ENCODE peak calls at places on chromosomes 12 and 14, in ten cellular contexts. One of them, this sample, is unnamed.

GRCh38 chr12:60830381-60830780 is 1234.6 kb downstream of the SLC16A7 start:
- DNase-seq in GM12891: no peak
- DNase-seq in ovary: no peak
- DNase-seq in stomach: no peak
- DNase-seq in gastrocnemius medialis: no peak
- DNase-seq in adrenal gland: no peak
- DNase-seq in erythroblast: no peak
- DNase-seq in lower leg skin: no peak
- DNase-seq in IMR-90: peak
- DNase-seq in A549: no peak
- DNase-seq in this sample: no peak

GRCh38 chr14:43793579-43793978 is 713.5 kb downstream of the FSCB start:
- DNase-seq in A549: no peak
- DNase-seq in erythroblast: no peak
- DNase-seq in GM12891: no peak
- DNase-seq in adrenal gland: no peak
- DNase-seq in stomach: no peak
- DNase-seq in gastrocnemius medialis: no peak
- DNase-seq in IMR-90: no peak
- DNase-seq in lower leg skin: no peak
- DNase-seq in ovary: no peak
- DNase-seq in this sample: no peak

GRCh38 chr14:72603639-72604038 is 290.3 kb downstream of the DPF3 start:
- DNase-seq in A549: no peak
- DNase-seq in ovary: no peak
- DNase-seq in GM12891: no peak
- DNase-seq in gastrocnemius medialis: no peak
- DNase-seq in adrenal gland: no peak
- DNase-seq in lower leg skin: peak
- DNase-seq in stomach: no peak
- DNase-seq in erythroblast: no peak
- DNase-seq in IMR-90: no peak
- DNase-seq in this sample: no peak

GRCh38 chr12:51323317-51323960 is 535 bp downstream of the BIN2 start:
- DNase-seq in GM12891: no peak
- DNase-seq in erythroblast: peak
- DNase-seq in lower leg skin: no peak
- DNase-seq in A549: no peak
- DNase-seq in gastrocnemius medialis: no peak
- DNase-seq in stomach: no peak
- DNase-seq in adrenal gland: no peak
- DNase-seq in IMR-90: no peak
- DNase-seq in ovary: no peak
- DNase-seq in this sample: no peak

GRCh38 chr12:14910090-14910915 is 24.6 kb upstream of the MGP start:
- DNase-seq in GM12891: no peak
- DNase-seq in IMR-90: peak
- DNase-seq in lower leg skin: no peak
- DNase-seq in stomach: no peak
- DNase-seq in adrenal gland: no peak
- DNase-seq in gastrocnemius medialis: no peak
- DNase-seq in A549: no peak
- DNase-seq in ovary: no peak
- DNase-seq in erythroblast: no peak
- DNase-seq in this sample: no peak

GRCh38 chr12:114746297-114747074 is 62.5 kb upstream of the TBX3 start:
- DNase-seq in gastrocnemius medialis: no peak
- DNase-seq in IMR-90: peak
- DNase-seq in stomach: no peak
- DNase-seq in lower leg skin: no peak
- DNase-seq in ovary: peak
- DNase-seq in erythroblast: no peak
- DNase-seq in GM12891: no peak
- DNase-seq in adrenal gland: no peak
- DNase-seq in A549: no peak
- DNase-seq in this sample: peak

GRCh38 chr12:104733717-104734175 is 224.3 kb downstream of the SLC41A2 start:
- DNase-seq in A549: peak
- DNase-seq in GM12891: no peak
- DNase-seq in IMR-90: no peak
- DNase-seq in erythroblast: peak
- DNase-seq in lower leg skin: no peak
- DNase-seq in adrenal gland: no peak
- DNase-seq in ovary: no peak
- DNase-seq in gastrocnemius medialis: no peak
- DNase-seq in stomach: no peak
- DNase-seq in this sample: no peak

GRCh38 chr14:44339256-44339655 is 167.8 kb downstream of the FSCB start:
- DNase-seq in erythroblast: no peak
- DNase-seq in gastrocnemius medialis: no peak
- DNase-seq in stomach: no peak
- DNase-seq in GM12891: no peak
- DNase-seq in adrenal gland: no peak
- DNase-seq in lower leg skin: no peak
- DNase-seq in ovary: no peak
- DNase-seq in A549: no peak
- DNase-seq in IMR-90: peak
- DNase-seq in this sample: no peak

GRCh38 chr12:4664111-4664510 is 15.2 kb downstream of the NDUFA9 start:
- DNase-seq in stomach: no peak
- DNase-seq in erythroblast: peak
- DNase-seq in ovary: no peak
- DNase-seq in adrenal gland: no peak
- DNase-seq in lower leg skin: no peak
- DNase-seq in A549: no peak
- DNase-seq in IMR-90: peak
- DNase-seq in GM12891: no peak
- DNase-seq in gastrocnemius medialis: no peak
- DNase-seq in this sample: no peak

GRCh38 chr12:120115066-120115465 is 1.5 kb downstream of the RAB35 start:
- DNase-seq in gastrocnemius medialis: no peak
- DNase-seq in lower leg skin: no peak
- DNase-seq in ovary: no peak
- DNase-seq in IMR-90: no peak
- DNase-seq in GM12891: no peak
- DNase-seq in A549: no peak
- DNase-seq in adrenal gland: no peak
- DNase-seq in erythroblast: no peak
- DNase-seq in stomach: no peak
- DNase-seq in this sample: no peak

GRCh38 chr12:120106151-120106550 is 10.4 kb downstream of the RAB35 start:
- DNase-seq in adrenal gland: no peak
- DNase-seq in IMR-90: no peak
- DNase-seq in stomach: no peak
- DNase-seq in lower leg skin: no peak
- DNase-seq in gastrocnemius medialis: no peak
- DNase-seq in erythroblast: no peak
- DNase-seq in GM12891: no peak
- DNase-seq in A549: no peak
- DNase-seq in ovary: no peak
- DNase-seq in this sample: no peak

GRCh38 chr12:120109570-120110267 is 6.8 kb downstream of the RAB35 start:
- DNase-seq in lower leg skin: no peak
- DNase-seq in A549: no peak
- DNase-seq in ovary: no peak
- DNase-seq in IMR-90: no peak
- DNase-seq in stomach: no peak
- DNase-seq in erythroblast: no peak
- DNase-seq in adrenal gland: no peak
- DNase-seq in gastrocnemius medialis: no peak
- DNase-seq in GM12891: no peak
- DNase-seq in this sample: no peak

GRCh38 chr12:120115692-120116442 is 686 bp downstream of the RAB35 start:
- DNase-seq in GM12891: no peak
- DNase-seq in stomach: no peak
- DNase-seq in A549: peak
- DNase-seq in ovary: peak
- DNase-seq in erythroblast: peak
- DNase-seq in adrenal gland: peak
- DNase-seq in lower leg skin: no peak
- DNase-seq in gastrocnemius medialis: peak
- DNase-seq in IMR-90: peak
- DNase-seq in this sample: no peak

GRCh38 chr12:120110550-120111501 is 5.7 kb downstream of the RAB35 start:
- DNase-seq in adrenal gland: no peak
- DNase-seq in IMR-90: no peak
- DNase-seq in lower leg skin: peak
- DNase-seq in GM12891: no peak
- DNase-seq in A549: no peak
- DNase-seq in erythroblast: peak
- DNase-seq in gastrocnemius medialis: peak
- DNase-seq in ovary: no peak
- DNase-seq in stomach: peak
- DNase-seq in this sample: no peak
- TF ChIP-seq POLR2A in adrenal gland: no peak
- TF ChIP-seq POLR2A in IMR-90: no peak
- TF ChIP-seq POLR2A in lower leg skin: no peak
- TF ChIP-seq POLR2A in GM12891: peak
- TF ChIP-seq POLR2A in A549: no peak
- TF ChIP-seq POLR2A in erythroblast: no peak
- TF ChIP-seq POLR2A in gastrocnemius medialis: no peak
- TF ChIP-seq POLR2A in ovary: no peak
- TF ChIP-seq POLR2A in stomach: no peak
- TF ChIP-seq POLR2A in this sample: no peak

DNA sequence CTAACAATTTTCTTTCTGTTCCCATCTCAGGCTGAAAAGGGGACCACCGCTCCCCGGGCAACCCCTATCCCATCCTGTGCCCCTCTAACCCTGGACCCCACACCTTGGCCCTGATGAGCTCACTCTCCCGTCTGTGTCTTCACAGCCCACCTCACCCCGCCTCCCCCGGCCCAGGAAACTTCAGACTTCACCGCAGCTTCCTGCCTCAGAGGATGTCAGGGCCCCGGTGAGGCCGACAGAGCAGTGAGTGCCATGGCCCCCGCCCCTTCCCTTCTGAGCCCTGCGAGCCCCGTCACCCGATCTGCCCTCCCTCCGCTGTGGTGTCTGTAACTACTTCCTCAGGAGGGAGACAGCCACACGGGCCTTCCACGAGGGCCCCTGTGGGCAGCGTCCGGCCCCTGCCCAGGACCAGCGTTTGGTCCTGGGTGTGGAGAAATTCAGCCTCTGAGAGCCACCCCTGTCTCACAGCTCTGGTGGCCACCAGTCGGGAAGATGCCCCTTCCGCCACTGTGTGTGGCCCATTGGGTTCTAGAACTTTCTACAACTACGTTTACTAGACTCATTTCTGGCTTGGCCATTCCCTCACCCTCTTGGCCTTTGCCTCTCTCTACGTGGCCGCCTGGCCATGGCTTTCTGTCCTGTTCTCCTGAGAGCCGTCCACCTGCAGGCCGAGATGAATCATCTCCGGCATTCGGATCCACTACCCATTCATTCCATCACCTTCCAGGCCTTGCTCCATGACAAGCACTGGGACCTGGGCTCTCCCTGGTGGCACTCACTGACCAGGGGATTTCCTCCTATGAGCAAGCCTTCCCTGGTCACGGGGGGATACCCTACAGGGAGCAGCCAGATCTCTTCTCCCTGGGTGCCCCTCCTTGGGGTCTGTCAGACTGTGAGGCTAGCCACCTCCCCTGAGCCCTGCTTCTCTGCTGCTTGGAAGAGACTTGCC is 3.4 kb downstream of the RHOF start:
- DNase-seq in ovary: no peak
- DNase-seq in GM12891: peak
- DNase-seq in stomach: peak
- DNase-seq in lower leg skin: no peak
- DNase-seq in IMR-90: peak
- DNase-seq in erythroblast: peak
- DNase-seq in adrenal gland: no peak
- DNase-seq in A549: no peak
- DNase-seq in gastrocnemius medialis: no peak
- DNase-seq in this sample: no peak
- TF ChIP-seq POLR2A in ovary: no peak
- TF ChIP-seq POLR2A in GM12891: no peak
- TF ChIP-seq POLR2A in stomach: no peak
- TF ChIP-seq POLR2A in lower leg skin: no peak
- TF ChIP-seq POLR2A in IMR-90: no peak
- TF ChIP-seq POLR2A in erythroblast: no peak
- TF ChIP-seq POLR2A in adrenal gland: no peak
- TF ChIP-seq POLR2A in A549: no peak
- TF ChIP-seq POLR2A in gastrocnemius medialis: no peak
- TF ChIP-seq POLR2A in this sample: no peak

DNA sequence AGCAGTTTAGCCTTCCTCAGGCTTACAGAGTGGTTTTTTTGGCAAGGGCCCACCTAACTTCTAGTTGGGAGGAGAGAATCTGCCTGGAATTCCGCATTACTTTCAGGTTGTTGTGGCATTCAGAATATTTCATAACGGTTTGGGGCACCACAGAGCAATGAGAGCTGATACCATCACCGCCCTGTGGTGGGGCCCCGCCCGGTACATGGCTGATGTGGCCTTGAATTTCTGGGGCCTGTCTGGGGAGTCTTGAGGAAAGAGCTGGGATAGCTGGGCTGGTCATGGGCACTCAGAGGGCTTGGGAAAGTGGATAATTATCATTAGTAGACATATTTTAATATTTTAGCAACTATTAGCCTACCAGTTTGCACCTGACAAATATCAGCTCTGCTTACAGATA is 4.2 kb downstream of the TESPA1 start:
- DNase-seq in A549: no peak
- DNase-seq in gastrocnemius medialis: no peak
- DNase-seq in GM12891: no peak
- DNase-seq in stomach: no peak
- DNase-seq in erythroblast: peak
- DNase-seq in lower leg skin: no peak
- DNase-seq in IMR-90: no peak
- DNase-seq in ovary: no peak
- DNase-seq in adrenal gland: no peak
- DNase-seq in this sample: no peak
- TF ChIP-seq POLR2A in A549: no peak
- TF ChIP-seq POLR2A in gastrocnemius medialis: no peak
- TF ChIP-seq POLR2A in GM12891: no peak
- TF ChIP-seq POLR2A in stomach: no peak
- TF ChIP-seq POLR2A in erythroblast: no peak
- TF ChIP-seq POLR2A in lower leg skin: no peak
- TF ChIP-seq POLR2A in IMR-90: no peak
- TF ChIP-seq POLR2A in ovary: no peak
- TF ChIP-seq POLR2A in adrenal gland: no peak
- TF ChIP-seq POLR2A in this sample: no peak

DNA sequence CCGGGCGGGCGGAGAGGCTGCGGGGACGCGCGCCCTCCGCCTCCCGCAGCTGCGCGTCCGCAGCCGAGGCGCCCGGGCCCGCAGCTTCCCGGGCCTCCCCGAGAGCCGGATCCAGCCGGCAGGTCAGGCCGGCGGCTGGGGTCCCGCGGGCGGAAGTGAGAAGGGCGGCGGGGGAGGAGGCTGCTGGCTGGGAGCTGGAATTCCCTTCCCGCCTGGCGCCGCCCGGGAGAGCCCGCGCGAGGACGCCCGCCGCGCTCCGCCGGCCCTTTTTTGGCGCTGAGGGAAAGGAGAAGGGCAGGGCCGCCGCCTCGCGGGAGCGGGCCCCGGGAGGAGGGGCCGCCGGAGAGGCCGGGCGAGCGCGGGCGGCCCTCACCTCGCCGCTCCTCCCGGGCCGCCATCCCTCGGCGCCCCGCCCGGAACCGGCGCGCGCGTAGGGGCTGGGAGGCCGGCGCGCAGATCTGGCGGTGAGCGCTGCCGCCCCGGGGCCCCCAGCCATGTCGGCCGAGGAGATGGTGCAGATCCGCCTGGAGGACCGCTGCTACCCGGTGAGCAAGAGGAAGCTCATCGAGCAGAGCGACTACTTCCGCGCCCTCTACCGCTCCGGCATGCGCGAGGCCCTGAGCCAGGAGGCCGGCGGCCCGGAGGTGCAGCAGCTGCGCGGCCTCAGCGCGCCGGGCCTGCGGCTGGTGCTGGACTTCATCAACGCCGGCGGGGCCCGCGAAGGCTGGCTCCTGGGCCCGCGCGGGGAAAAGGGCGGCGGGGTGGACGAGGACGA is at the start of the genes KLHL42 and MANSC4:
- DNase-seq in lower leg skin: peak
- DNase-seq in IMR-90: peak
- DNase-seq in erythroblast: peak
- DNase-seq in ovary: peak
- DNase-seq in adrenal gland: peak
- DNase-seq in gastrocnemius medialis: peak
- DNase-seq in GM12891: peak
- DNase-seq in A549: peak
- DNase-seq in stomach: peak
- DNase-seq in this sample: peak
- TF ChIP-seq POLR2A in lower leg skin: no peak
- TF ChIP-seq POLR2A in IMR-90: no peak
- TF ChIP-seq POLR2A in erythroblast: peak
- TF ChIP-seq POLR2A in ovary: peak
- TF ChIP-seq POLR2A in adrenal gland: peak
- TF ChIP-seq POLR2A in gastrocnemius medialis: peak
- TF ChIP-seq POLR2A in GM12891: no peak
- TF ChIP-seq POLR2A in A549: peak
- TF ChIP-seq POLR2A in stomach: no peak
- TF ChIP-seq POLR2A in this sample: no peak